ENCODE peak calls at places on chromosomes 6 and 20, in four cellular contexts. M is adrenal gland, B is breast epithelium, O is body of pancreas. J is an unnamed sample.

GRCh38 chr20:51636123-51636522 is 93.6 kb upstream of the NFATC2 start:
- DNase-seq in B (no peak), O (no peak), M (no peak), J (no peak)

GRCh38 chr6:23174781-23175361 is 605.5 kb downstream of the HDGFL1 start:
- DNase-seq in M (no peak), B (no peak), O (no peak), J (peak; percentile 96)

GRCh38 chr20:2708073-2708415 is 15.5 kb downstream of the EBF4 start:
- DNase-seq in O (no peak), B (no peak), M (no peak), J (no peak)

GRCh38 chr20:37251836-37252477 is 9.7 kb downstream of the GHRH start:
- DNase-seq in M (no peak), B (no peak), O (no peak), J (no peak)

GRCh38 chr6:105669232-105669631 is 266.4 kb upstream of the PREP start:
- DNase-seq in M (no peak), B (no peak), O (no peak), J (no peak)

GRCh38 chr6:43334466-43335095 is 26.0 kb upstream of the CRIP3 start:
- DNase-seq in O (no peak), B (no peak), M (peak; percentile 11), J (peak; percentile 12)

GRCh38 chr6:89944826-89945407 is 50.6 kb downstream of the GJA10 start:
- DNase-seq in O (no peak), B (no peak), M (no peak), J (no peak)

GRCh38 chr20:17498181-17498580 is 33.0 kb downstream of the BFSP1 start:
- DNase-seq in B (no peak), M (no peak), O (no peak), J (no peak)

GRCh38 chr6:3139090-3139903 is 18.0 kb downstream of the TUBB2A start:
- DNase-seq in M (peak; percentile 39), B (peak; percentile 69), O (peak; percentile 86), J (peak; percentile 69)

DNA sequence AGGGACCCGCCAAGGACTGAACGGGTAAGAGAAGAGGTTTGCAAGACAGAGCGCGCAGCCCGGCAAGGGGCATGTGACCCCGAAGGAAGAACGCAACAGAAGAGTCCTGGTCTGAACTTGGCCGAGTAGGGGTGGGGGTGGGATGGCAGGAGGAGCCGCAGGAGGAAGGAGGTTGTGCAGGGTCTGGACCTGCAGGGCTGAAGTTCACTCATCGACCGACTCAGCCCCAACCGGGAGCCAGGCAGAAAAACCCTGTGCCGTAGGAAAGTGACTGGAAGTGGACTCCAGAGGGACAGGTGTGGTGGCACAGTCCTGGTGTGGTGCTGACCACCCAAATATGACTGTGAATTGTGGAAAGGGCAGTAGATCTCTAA is 15.2 kb downstream of the ADISSP start:
- DNase-seq in O (no peak), B (no peak), M (no peak), J (no peak)
- H3K4me3 ChIP-seq in O (no peak overlapping the region), B (no peak overlapping the region), M (peak overlapping the region; percentile 44), J (no peak overlapping the region)

DNA sequence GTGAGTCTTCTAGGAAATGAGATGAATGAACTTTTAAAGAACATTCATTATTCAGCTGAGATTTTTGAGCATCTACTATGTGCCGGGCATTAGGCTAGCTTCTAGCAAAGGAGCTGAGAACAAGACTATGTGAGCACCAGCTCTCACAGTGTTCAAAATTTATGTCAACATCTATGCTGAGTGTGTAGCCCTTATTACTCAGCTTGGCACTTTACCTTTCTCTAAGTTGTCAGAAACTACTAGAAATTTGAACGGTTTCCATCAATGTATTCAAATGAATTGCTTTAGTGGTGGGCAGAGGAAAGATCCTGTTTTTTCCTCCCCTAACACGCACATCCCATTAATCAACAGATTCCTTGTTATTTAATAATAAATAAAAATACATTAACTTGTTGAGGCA is 33.3 kb downstream of the CYP24A1 start:
- DNase-seq in M (no peak), B (no peak), O (no peak), J (no peak)
- TF ChIP-seq CTCF in M (no peak), B (no peak), O (no peak), J (no peak)

GRCh38 chr6:19050765-19051164 is 663.6 kb downstream of the RNF144B start:
- DNase-seq in B (no peak), M (no peak), O (no peak), J (no peak)
- H3K36me3 ChIP-seq in B (no peaks in the 10 kb centered on the region), M (no peaks in the 10 kb centered on the region), O (no peaks in the 10 kb centered on the region), J (no peaks in the 10 kb centered on the region)

DNA sequence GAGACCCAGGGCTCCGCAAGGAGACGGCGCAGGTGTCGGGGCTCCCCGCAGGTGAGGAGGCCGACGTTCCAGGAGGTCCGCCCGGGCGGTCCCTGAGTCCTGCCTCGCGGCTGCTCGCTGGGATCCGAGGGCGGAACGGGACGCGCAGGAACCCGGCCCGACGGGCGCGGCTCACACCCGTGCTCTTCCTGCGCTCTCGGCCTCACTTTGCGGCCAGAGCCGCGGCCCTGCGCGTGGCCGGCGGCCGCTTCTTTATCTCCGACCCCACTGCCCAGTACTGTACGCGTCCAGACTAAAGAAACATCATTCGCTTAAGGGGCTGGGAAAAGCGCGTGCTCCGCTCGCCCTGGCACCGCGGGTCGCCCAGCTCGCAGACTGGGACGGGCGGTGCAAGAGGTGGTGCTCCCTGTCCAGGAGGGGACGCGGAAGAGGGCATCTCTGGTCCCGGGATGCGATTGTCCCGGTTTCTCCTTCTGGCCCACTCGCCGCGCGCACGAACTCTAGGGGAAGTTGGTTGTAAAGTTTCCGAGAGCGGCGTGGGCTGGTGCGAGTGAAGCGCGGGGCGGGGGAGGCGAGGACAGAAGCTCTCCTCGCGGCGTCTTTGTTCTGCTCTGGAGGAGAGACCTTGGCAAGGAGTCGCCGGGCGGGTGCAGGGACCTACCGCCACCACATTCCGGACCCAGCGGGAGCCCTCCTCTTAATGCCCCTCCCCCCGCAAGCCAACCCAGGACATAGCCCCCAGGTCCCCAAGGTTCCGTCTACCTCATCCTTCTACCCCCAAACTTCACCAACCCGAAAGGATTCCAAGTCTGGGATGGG is 70.9 kb downstream of the SOX4 start:
- DNase-seq in O (peak; percentile 30), M (no peak), B (peak; percentile 62), J (no peak)
- H3K4me3 ChIP-seq in O (no peak overlapping the region), M (peak overlapping the region; percentile 45), B (peak overlapping the region; percentile 41), J (peak overlapping the region; percentile 28)

DNA sequence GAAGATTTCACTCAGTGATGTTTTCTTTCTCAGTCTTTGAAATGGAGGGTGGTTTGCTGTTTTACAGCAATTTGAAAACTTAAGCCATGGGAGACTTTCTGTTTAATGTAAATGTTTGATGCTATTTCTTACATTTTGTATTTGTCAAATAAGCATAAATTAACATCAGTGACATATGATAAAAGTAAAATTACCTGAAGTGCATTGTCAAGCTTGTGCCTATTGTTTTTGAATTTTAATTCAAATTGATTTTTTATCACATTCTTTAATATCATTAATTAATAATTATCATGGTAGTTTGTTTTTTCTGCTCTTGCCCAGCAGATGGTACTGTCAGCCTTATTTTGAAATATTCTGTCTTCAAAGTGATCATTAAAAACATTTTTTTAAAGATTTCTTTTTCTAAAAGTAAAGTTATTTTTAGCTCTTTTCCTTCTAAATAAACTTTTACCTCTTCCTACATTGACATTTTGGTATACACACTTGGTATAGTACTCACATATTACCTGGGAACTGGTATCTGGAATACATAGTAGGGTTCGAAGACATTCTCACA is 29.1 kb downstream of the L3MBTL3 start:
- DNase-seq in M (no peak), O (no peak), B (no peak), J (no peak)
- TF ChIP-seq CTCF in M (no peak), O (no peak), B (no peak), J (no peak)

GRCh38 chr6:87312860-87313259 is 9.5 kb upstream of the SMIM8 start:
- DNase-seq in M (no peak), B (no peak), O (no peak), J (no peak)

DNA sequence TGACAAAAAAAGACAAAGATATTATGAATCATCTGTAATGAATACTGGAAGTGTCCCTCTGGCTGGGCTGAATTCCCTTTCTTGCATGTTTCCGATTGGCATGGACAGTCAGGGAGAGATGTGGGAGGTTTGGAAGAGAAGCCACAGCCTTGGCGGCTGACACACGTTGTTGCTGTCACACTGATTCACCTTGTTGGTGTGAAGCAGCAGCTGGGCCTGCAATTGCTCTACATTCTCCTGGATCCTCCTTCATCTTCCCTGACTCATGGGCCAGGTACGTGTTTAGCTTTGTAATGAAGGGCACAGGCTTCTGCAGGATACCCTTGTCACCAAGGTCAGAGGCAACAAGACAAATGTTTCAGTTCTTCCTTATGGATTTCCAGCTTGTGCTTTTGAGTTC is 13.4 kb upstream of the SMIM8 start:
- DNase-seq in M (no peak), B (no peak), O (no peak), J (no peak)
- H3K36me3 ChIP-seq in M (no peaks in the 10 kb centered on the region), B (no peaks in the 10 kb centered on the region), O (no peaks in the 10 kb centered on the region), J (no peaks in the 10 kb centered on the region)

GRCh38 chr20:53737404-53738038 is 143.9 kb upstream of the ZNF217 start:
- DNase-seq in M (no peak), B (no peak), O (no peak), J (no peak)

GRCh38 chr20:53738039-53738944 is 144.7 kb upstream of the ZNF217 start:
- DNase-seq in B (peak; percentile 70), O (peak; percentile 90), M (peak; percentile 50), J (peak; percentile 87)

GRCh38 chr20:53738945-53739798 is 145.5 kb upstream of the ZNF217 start:
- DNase-seq in O (no peak), M (no peak), B (no peak), J (no peak)

GRCh38 chr20:53741726-53742028 is 148.0 kb upstream of the ZNF217 start:
- DNase-seq in B (no peak), O (no peak), M (no peak), J (no peak)

GRCh38 chr20:53739799-53740785 is 146.5 kb upstream of the ZNF217 start:
- DNase-seq in M (no peak), B (no peak), O (peak; percentile 24), J (no peak)
- H3K4me3 ChIP-seq in M (no peak overlapping the region), B (no peak overlapping the region), O (no peak overlapping the region), J (no peak overlapping the region)